ENCODE peak calls at places on chromosomes 16 and 17, in four cellular contexts. H is thoracic aorta, Z is transverse colon, Q is ovary. V is an unnamed sample. For H3K4me1, the result is how much of the 10 kb centered on the place peaks cover.

GRCh38 chr17:63399856-63400255 is 46.2 kb downstream of the CYB561 start:
- DNase-seq in H (no peak), Q (peak), Z (peak), V (peak)

GRCh38 chr17:41593306-41594095 is 6.8 kb upstream of the KRT14 start:
- DNase-seq in Q (no peak), Z (no peak), H (no peak), V (no peak)

GRCh38 chr16:68790944-68791343 is 52.4 kb upstream of the TANGO6 start:
- DNase-seq in Z (no peak), Q (no peak), H (no peak), V (no peak)

GRCh38 chr16:46801428-46802049 is 29.4 kb downstream of the C16orf87 start:
- DNase-seq in Q (no peak), Z (no peak), H (no peak), V (no peak)

GRCh38 chr17:81033535-81034167 is 1.3 kb upstream of the BAIAP2 start:
- DNase-seq in H (no peak), Z (no peak), Q (no peak), V (peak)

GRCh38 chr17:4678448-4679026 is 25.4 kb downstream of the PELP1 start:
- DNase-seq in Z (no peak), H (no peak), Q (no peak), V (no peak)

GRCh38 chr16:83215417-83216001 is 588.7 kb downstream of the CDH13 start:
- DNase-seq in H (no peak), Z (peak), Q (no peak), V (no peak)

GRCh38 chr17:31499771-31500554 is 108.5 kb downstream of the RAB11FIP4 start:
- DNase-seq in Z (peak), Q (peak), H (no peak), V (peak)

GRCh38 chr17:55212880-55213279 is 51.9 kb upstream of the HLF start:
- DNase-seq in Q (no peak), H (no peak), Z (no peak), V (no peak)

GRCh38 chr16:79993810-79994209 is 393.3 kb upstream of the MAF start:
- DNase-seq in H (no peak), Q (no peak), Z (peak), V (no peak)

GRCh38 chr16:76338472-76338871 is 61.3 kb downstream of the CNTNAP4 start:
- DNase-seq in Q (no peak), H (no peak), Z (no peak), V (no peak)

GRCh38 chr17:65754641-65755040 is 193.2 kb upstream of the AXIN2 start:
- DNase-seq in Z (no peak), Q (no peak), H (no peak), V (no peak)

GRCh38 chr16:67833035-67833417 is 9.1 kb upstream of the THAP11 start:
- DNase-seq in H (no peak), Z (no peak), Q (no peak), V (no peak)

GRCh38 chr17:64448665-64449512 is at the start of gene MILR1:
- DNase-seq in Z (peak), Q (peak), H (no peak), V (no peak)

GRCh38 chr16:85514601-85515318 is 98.4 kb upstream of the GSE1 start:
- DNase-seq in Q (peak), H (peak), Z (peak), V (peak)

GRCh38 chr17:58680038-58680369 is 11.8 kb downstream of the TEX14 start:
- DNase-seq in H (no peak), Z (no peak), Q (no peak), V (no peak)

GRCh38 chr17:73302189-73302588 is 9.6 kb downstream of the CDC42EP4 start:
- DNase-seq in H (no peak), Q (no peak), Z (no peak), V (no peak)

GRCh38 chr16:11138769-11139623 is 117.0 kb downstream of the SOCS1 start:
- DNase-seq in Q (no peak), Z (no peak), H (no peak), V (no peak)

GRCh38 chr17:28211811-28212210 is 107.2 kb upstream of the TMEM97 start:
- DNase-seq in H (no peak), Z (no peak), Q (no peak), V (no peak)

GRCh38 chr16:70331588-70332358 is 14.9 kb upstream of the DDX19A start:
- DNase-seq in Z (no peak), Q (no peak), H (no peak), V (no peak)

GRCh38 chr16:11613381-11614303 is 26.9 kb upstream of the LITAF start:
- DNase-seq in Z (peak), H (no peak), Q (no peak), V (peak)

GRCh38 chr16:11253009-11253994 is 2.7 kb downstream of the SOCS1 start:
- DNase-seq in Z (no peak), Q (no peak), H (no peak), V (no peak)

GRCh38 chr16:69465083-69465721 is 40.8 kb downstream of the CYB5B start:
- DNase-seq in H (no peak), Z (peak), Q (no peak), V (no peak)

GRCh38 chr17:61645898-61646297 is 54.9 kb upstream of the NACA2 start:
- DNase-seq in H (no peak), Z (no peak), Q (no peak), V (no peak)

GRCh38 chr17:71613996-71614395 is 506.8 kb upstream of the SOX9 start:
- DNase-seq in H (no peak), Q (no peak), Z (no peak), V (no peak)

GRCh38 chr17:81556175-81556691 is 4.1 kb upstream of the FAAP100 start:
- DNase-seq in H (no peak), Q (no peak), Z (no peak), V (no peak)

GRCh38 chr17:75301502-75302206 is 12.4 kb upstream of the SLC25A19 start:
- DNase-seq in Q (no peak), Z (no peak), H (no peak), V (no peak)

GRCh38 chr17:17492085-17492484 is 4.1 kb downstream of the RASD1 start:
- DNase-seq in Z (no peak), Q (no peak), H (no peak), V (peak)

GRCh38 chr16:4882261-4882632 is 35.0 kb downstream of the UBN1 start:
- DNase-seq in Z (no peak), Q (peak), H (no peak), V (no peak)

GRCh38 chr17:58052951-58053715 is 30.1 kb upstream of the DYNLL2 start:
- DNase-seq in Q (no peak), H (no peak), Z (no peak), V (no peak)

GRCh38 chr17:58985265-58985810 is 121.3 kb downstream of the TRIM37 start:
- DNase-seq in H (no peak), Q (no peak), Z (no peak), V (no peak)

GRCh38 chr16:67378642-67379041 is 14.7 kb downstream of the TPPP3 start:
- DNase-seq in Q (no peak), H (no peak), Z (no peak), V (no peak)

GRCh38 chr17:49146620-49147306 is 14.2 kb downstream of the B4GALNT2 start:
- DNase-seq in Q (no peak), Z (no peak), H (no peak), V (no peak)

GRCh38 chr17:2264023-2264860 is 39.3 kb downstream of the SMG6 start:
- DNase-seq in Z (no peak), Q (no peak), H (no peak), V (no peak)

GRCh38 chr17:67379251-67379630 is 2.2 kb downstream of the PITPNC1 start:
- DNase-seq in H (no peak), Q (no peak), Z (no peak), V (no peak)

GRCh38 chr17:67376892-67377726 is at the start of gene PITPNC1:
- DNase-seq in Z (peak), H (peak), Q (peak), V (peak)

GRCh38 chr17:67376509-67376891 is 581 bp upstream of the PITPNC1 start:
- DNase-seq in Z (peak), Q (no peak), H (no peak), V (no peak)

GRCh38 chr17:67378444-67379250 is 1.6 kb downstream of the PITPNC1 start:
- DNase-seq in Q (peak), Z (peak), H (no peak), V (peak)

DNA sequence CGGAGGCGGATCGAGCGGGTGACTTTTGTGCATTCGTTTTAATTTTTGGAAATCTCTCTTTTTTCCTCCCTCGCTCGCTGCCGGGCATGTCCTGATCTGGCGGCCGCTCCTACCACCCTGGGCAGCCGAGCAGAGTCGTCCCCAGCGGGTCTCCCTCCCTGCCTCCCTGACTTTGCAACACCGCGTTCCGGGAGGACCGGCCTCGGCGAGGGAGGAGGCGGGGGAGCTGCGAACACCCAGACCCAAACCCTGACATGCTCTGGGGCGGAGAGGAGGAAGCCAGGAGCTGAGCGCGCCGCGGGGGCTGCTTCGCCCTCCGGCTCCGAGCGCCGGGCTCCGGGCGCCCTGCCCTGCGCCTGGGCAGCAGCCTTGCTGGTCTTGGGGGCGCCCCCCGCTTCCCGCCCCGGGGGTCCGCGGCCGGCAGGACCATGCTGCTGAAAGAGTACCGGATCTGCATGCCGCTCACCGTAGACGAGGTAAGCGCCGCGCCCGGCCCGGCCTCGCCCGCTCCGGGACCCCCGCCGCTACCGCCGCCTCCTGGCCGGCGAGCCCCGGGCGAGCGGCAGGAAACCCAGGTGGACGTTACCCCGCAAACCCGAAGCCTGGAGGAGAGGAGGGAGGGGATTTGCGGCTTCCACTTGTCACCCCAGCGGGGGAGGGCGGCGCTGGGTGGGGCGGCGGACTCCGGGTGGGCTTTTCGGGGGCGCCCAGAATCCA is 804 bp downstream of the PITPNC1 start:
- DNase-seq in Q (peak), Z (peak), H (no peak), V (peak)
- H3K27ac ChIP-seq in Q (peak), Z (peak), H (peak), V (peak)

GRCh38 chr16:88506723-88507122 is 53.6 kb downstream of the ZFPM1 start:
- DNase-seq in Q (no peak), H (no peak), Z (no peak), V (no peak)
- H3K4me1 ChIP-seq in Q (under half), H (under half), Z (under half), V (under half)

DNA sequence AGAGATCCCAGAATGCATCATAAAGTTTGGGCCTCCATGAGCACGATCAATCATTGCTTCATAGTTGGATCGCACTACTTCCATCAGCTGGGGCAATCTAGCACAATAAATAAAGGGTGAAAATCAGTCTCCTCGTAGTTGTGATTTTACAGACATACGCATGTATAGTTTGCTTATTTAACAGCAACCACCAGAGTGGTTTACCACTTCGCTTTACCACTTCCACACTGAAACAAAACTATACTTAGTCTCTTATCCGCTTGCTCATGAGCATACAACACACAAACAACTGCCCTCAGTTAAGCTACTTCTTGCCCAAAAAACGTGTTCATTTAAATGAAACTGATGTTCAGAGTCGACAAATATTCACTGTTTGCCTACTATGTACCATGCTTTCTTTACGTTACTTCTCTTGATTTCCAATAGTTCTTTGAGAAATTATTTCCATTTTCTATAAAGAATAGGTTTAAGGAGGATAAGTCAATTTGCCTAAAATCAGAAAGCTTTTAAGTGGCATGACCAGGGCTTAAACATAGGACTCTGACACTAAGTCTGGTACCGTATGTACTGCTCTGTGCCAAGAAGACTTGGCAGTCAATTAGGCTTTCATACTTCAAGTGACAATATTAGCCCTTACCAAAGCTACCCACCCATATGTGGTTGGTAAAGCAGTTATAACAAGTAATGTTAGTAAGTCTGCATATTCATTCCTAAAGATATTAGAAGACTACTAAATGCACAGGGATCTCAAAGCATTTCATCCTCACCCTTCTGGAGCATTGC is 22.0 kb downstream of the SETD6 start:
- DNase-seq in Z (no peak), H (no peak), Q (no peak), V (no peak)
- H3K27ac ChIP-seq in Z (no peak), H (no peak), Q (no peak), V (no peak)

GRCh38 chr17:43399839-43400328 is 1.1 kb downstream of the ARL4D start:
- DNase-seq in H (no peak), Q (no peak), Z (no peak), V (no peak)

GRCh38 chr17:43402078-43402477 is 3.3 kb downstream of the ARL4D start:
- DNase-seq in H (no peak), Z (no peak), Q (no peak), V (no peak)

GRCh38 chr17:43403846-43404245 is 5.1 kb downstream of the ARL4D start:
- DNase-seq in Q (no peak), Z (no peak), H (no peak), V (no peak)

GRCh38 chr17:43401293-43401692 is 2.5 kb downstream of the ARL4D start:
- DNase-seq in Q (no peak), Z (no peak), H (peak), V (peak)

DNA sequence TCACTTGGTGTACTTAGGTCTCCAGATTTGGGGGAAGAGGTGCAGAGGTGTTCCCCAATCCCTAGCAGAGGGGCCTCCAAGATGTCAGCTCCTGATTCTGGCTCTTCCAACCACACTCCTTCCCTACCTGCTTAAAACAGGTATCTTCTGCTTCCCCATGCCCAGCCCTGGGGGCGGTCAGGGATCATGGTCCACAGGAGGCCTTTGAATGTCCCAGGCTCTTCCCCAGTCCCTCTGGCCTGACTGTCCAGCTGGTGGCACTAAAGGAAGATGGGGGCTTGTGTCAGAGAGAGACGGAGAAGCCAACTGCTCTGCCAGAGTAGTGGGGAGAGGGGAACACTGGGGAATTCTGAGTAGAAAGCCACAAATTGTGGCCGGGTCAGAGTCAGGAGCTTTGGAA is 3.8 kb downstream of the ARL4D start:
- DNase-seq in Z (no peak), Q (no peak), H (no peak), V (no peak)
- H3K4me1 ChIP-seq in Z (under half), Q (under half), H (under half), V (under half)

DNA sequence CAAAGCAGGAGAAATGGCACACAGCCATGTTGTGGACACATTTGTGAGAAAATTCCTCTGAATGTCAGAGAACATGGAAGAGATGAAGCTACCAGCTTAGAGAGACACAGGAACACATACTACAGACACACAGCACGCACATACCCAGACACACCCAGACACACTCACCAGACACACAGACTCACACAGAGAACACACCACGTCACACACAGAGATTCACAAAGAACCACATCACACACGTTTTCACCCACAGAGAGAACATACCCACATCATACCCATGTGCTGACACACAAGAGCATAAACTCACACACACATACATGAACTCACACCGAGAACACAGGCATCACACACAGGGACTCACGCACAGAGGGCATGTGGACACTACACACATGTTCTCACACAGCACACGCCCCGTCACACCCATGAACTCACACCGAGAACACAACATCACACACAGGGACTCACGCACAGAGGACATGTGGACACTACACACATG is 124.9 kb downstream of the METRNL start:
- DNase-seq in Z (no peak), Q (no peak), H (no peak), V (no peak)
- H3K27ac ChIP-seq in Z (peak), Q (no peak), H (peak), V (peak)

DNA sequence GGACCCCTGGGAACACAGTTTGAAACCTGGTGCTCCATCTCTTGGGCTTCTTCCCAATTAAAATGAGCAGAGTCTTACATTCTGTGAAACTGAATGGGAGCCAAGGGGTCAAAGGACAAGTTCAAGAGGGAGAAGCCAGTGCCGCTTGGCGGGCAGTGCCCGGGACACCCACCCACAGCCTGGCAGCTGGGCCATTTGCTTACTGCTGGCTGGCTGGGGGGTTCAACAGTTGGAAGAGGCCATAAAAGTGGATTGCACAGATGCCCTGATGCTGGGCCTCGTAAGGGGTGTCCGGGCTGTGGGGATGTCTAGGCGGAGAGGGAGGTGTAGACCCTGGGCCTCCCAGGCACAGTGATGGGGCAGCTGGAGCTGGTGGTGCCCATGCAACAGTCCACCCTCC is 52.1 kb downstream of the CMIP start:
- DNase-seq in Z (no peak), Q (no peak), H (no peak), V (no peak)
- H3K4me1 ChIP-seq in Z (half or more), Q (under half), H (under half), V (under half)

GRCh38 chr16:78303946-78304345 is 204.5 kb downstream of the WWOX start:
- DNase-seq in Q (no peak), Z (no peak), H (no peak), V (no peak)
- H3K27ac ChIP-seq in Q (no peak), Z (no peak), H (no peak), V (no peak)

GRCh38 chr16:2046125-2046888 is 1.3 kb downstream of the NTHL1 start:
- DNase-seq in Z (no peak), H (no peak), Q (no peak), V (no peak)
- H3K4me1 ChIP-seq in Z (half or more), H (under half), Q (under half), V (under half)

DNA sequence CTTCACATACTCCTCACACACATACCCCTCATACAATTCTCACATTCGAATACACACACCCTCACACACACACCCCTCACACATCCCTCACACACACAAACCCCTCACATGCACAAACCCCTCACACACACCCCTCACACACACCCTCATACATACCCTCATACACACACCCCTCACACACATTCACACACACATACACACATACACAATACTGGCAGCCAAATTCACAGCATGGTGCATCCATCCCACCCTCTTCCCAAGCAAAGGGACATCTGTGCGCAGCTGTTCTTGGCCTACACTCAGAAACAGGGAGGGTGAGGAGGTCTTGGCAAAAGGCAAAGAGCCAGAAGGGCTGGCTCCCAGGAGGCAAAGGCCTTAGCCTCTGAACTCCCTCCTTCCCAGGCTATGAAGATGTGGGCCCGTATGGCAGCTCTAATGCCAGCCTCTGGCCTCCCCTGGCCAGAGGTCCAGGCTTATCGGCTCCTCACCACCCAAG is 23.4 kb downstream of the C17orf67 start:
- DNase-seq in H (no peak), Z (no peak), Q (no peak), V (no peak)
- H3K27ac ChIP-seq in H (no peak), Z (no peak), Q (no peak), V (no peak)

DNA sequence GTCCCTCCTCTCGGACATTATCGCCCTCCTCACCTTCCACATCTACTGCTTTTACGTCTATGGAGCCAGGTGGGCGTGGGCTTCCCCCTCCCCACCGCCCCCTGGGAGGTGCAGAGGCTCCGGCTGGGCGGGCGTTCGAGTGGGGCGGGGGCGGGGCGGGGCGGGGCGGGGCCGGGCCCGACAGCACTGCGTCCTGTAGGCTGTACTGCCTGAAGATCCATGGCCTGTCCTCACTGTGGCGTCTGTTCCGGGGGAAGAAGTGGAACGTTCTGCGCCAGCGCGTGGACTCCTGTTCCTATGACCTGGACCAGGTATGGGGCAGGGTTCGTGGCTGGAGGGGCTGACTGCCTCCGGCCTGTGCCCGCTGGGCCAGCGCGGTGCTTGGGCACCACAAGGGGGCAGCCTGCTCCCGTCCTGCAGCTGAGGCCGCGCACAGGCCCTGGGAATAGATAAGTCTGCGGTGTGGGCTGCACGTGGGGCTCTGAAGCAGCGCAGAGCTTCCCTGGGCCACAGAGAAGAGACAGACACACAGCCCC is 9.2 kb downstream of the PIGQ start:
- DNase-seq in Q (no peak), Z (peak), H (no peak), V (peak)
- H3K4me1 ChIP-seq in Q (under half), Z (under half), H (under half), V (under half)